ENCODE peak calls at places on chromosomes 7 and 10, in six cellular contexts. One of them, this sample, is unnamed.

GRCh38 chr7:78783179-78783962 is 670.1 kb downstream of the MAGI2 start:
- ATAC-seq in CD4-positive, alpha-beta T cell: no peak
- ATAC-seq in activated CD8-positive, alpha-beta T cell treated with anti-CD3 and anti-CD28 coated beads, Interleukin-2, amount 10 ng/mL, durations not matched to agents 7 days and 5 days: no peak
- ATAC-seq in effector memory CD8-positive, alpha-beta T cell: no peak
- ATAC-seq in HCT116: no peak
- ATAC-seq in esophagus mucosa: no peak
- ATAC-seq in this sample: no peak

GRCh38 chr10:21495002-21495685 is 30.3 kb downstream of the SKIDA1 start:
- ATAC-seq in effector memory CD8-positive, alpha-beta T cell: peak
- ATAC-seq in activated CD8-positive, alpha-beta T cell treated with anti-CD3 and anti-CD28 coated beads, Interleukin-2, amount 10 ng/mL, durations not matched to agents 7 days and 5 days: no peak
- ATAC-seq in esophagus mucosa: no peak
- ATAC-seq in CD4-positive, alpha-beta T cell: no peak
- ATAC-seq in HCT116: no peak
- ATAC-seq in this sample: no peak

GRCh38 chr7:114981323-114981722 is 59.4 kb downstream of the MDFIC start:
- ATAC-seq in activated CD8-positive, alpha-beta T cell treated with anti-CD3 and anti-CD28 coated beads, Interleukin-2, amount 10 ng/mL, durations not matched to agents 7 days and 5 days: no peak
- ATAC-seq in CD4-positive, alpha-beta T cell: no peak
- ATAC-seq in effector memory CD8-positive, alpha-beta T cell: peak
- ATAC-seq in HCT116: no peak
- ATAC-seq in esophagus mucosa: no peak
- ATAC-seq in this sample: no peak

GRCh38 chr7:149475121-149476045 is 14.5 kb upstream of the ZNF777 start:
- ATAC-seq in CD4-positive, alpha-beta T cell: no peak
- ATAC-seq in activated CD8-positive, alpha-beta T cell treated with anti-CD3 and anti-CD28 coated beads, Interleukin-2, amount 10 ng/mL, durations not matched to agents 7 days and 5 days: peak
- ATAC-seq in HCT116: no peak
- ATAC-seq in effector memory CD8-positive, alpha-beta T cell: peak
- ATAC-seq in esophagus mucosa: no peak
- ATAC-seq in this sample: no peak

GRCh38 chr10:132587175-132587574 is 49.6 kb downstream of the INPP5A start:
- ATAC-seq in effector memory CD8-positive, alpha-beta T cell: no peak
- ATAC-seq in activated CD8-positive, alpha-beta T cell treated with anti-CD3 and anti-CD28 coated beads, Interleukin-2, amount 10 ng/mL, durations not matched to agents 7 days and 5 days: no peak
- ATAC-seq in HCT116: no peak
- ATAC-seq in esophagus mucosa: no peak
- ATAC-seq in CD4-positive, alpha-beta T cell: no peak
- ATAC-seq in this sample: no peak

GRCh38 chr7:451255-452229 is 68.1 kb downstream of the PDGFA start:
- ATAC-seq in effector memory CD8-positive, alpha-beta T cell: no peak
- ATAC-seq in HCT116: peak
- ATAC-seq in esophagus mucosa: no peak
- ATAC-seq in CD4-positive, alpha-beta T cell: no peak
- ATAC-seq in activated CD8-positive, alpha-beta T cell treated with anti-CD3 and anti-CD28 coated beads, Interleukin-2, amount 10 ng/mL, durations not matched to agents 7 days and 5 days: no peak
- ATAC-seq in this sample: no peak

GRCh38 chr7:142795339-142795863 is 24.6 kb downstream of the PRSS2 start:
- ATAC-seq in effector memory CD8-positive, alpha-beta T cell: peak
- ATAC-seq in esophagus mucosa: peak
- ATAC-seq in CD4-positive, alpha-beta T cell: peak
- ATAC-seq in HCT116: no peak
- ATAC-seq in activated CD8-positive, alpha-beta T cell treated with anti-CD3 and anti-CD28 coated beads, Interleukin-2, amount 10 ng/mL, durations not matched to agents 7 days and 5 days: peak
- ATAC-seq in this sample: peak

GRCh38 chr10:73018632-73019031 is 64.0 kb upstream of the PLA2G12B start:
- ATAC-seq in esophagus mucosa: peak
- ATAC-seq in effector memory CD8-positive, alpha-beta T cell: no peak
- ATAC-seq in HCT116: no peak
- ATAC-seq in CD4-positive, alpha-beta T cell: no peak
- ATAC-seq in activated CD8-positive, alpha-beta T cell treated with anti-CD3 and anti-CD28 coated beads, Interleukin-2, amount 10 ng/mL, durations not matched to agents 7 days and 5 days: no peak
- ATAC-seq in this sample: no peak

GRCh38 chr10:86825366-86825765 is 68.9 kb downstream of the BMPR1A start:
- ATAC-seq in activated CD8-positive, alpha-beta T cell treated with anti-CD3 and anti-CD28 coated beads, Interleukin-2, amount 10 ng/mL, durations not matched to agents 7 days and 5 days: no peak
- ATAC-seq in CD4-positive, alpha-beta T cell: no peak
- ATAC-seq in esophagus mucosa: no peak
- ATAC-seq in HCT116: no peak
- ATAC-seq in effector memory CD8-positive, alpha-beta T cell: no peak
- ATAC-seq in this sample: no peak

GRCh38 chr10:124996854-124997215 is 54.9 kb downstream of the ZRANB1 start:
- ATAC-seq in esophagus mucosa: no peak
- ATAC-seq in HCT116: no peak
- ATAC-seq in effector memory CD8-positive, alpha-beta T cell: no peak
- ATAC-seq in activated CD8-positive, alpha-beta T cell treated with anti-CD3 and anti-CD28 coated beads, Interleukin-2, amount 10 ng/mL, durations not matched to agents 7 days and 5 days: no peak
- ATAC-seq in CD4-positive, alpha-beta T cell: no peak
- ATAC-seq in this sample: no peak

GRCh38 chr7:50531928-50532327 is 33.3 kb downstream of the DDC start:
- ATAC-seq in activated CD8-positive, alpha-beta T cell treated with anti-CD3 and anti-CD28 coated beads, Interleukin-2, amount 10 ng/mL, durations not matched to agents 7 days and 5 days: no peak
- ATAC-seq in esophagus mucosa: no peak
- ATAC-seq in effector memory CD8-positive, alpha-beta T cell: no peak
- ATAC-seq in HCT116: no peak
- ATAC-seq in CD4-positive, alpha-beta T cell: no peak
- ATAC-seq in this sample: no peak

GRCh38 chr7:40700653-40701475 is 566.1 kb downstream of the SUGCT start:
- ATAC-seq in activated CD8-positive, alpha-beta T cell treated with anti-CD3 and anti-CD28 coated beads, Interleukin-2, amount 10 ng/mL, durations not matched to agents 7 days and 5 days: peak
- ATAC-seq in esophagus mucosa: no peak
- ATAC-seq in CD4-positive, alpha-beta T cell: no peak
- ATAC-seq in HCT116: peak
- ATAC-seq in effector memory CD8-positive, alpha-beta T cell: no peak
- ATAC-seq in this sample: no peak

GRCh38 chr7:4835398-4836205 is 26.2 kb downstream of the PAPOLB start:
- ATAC-seq in HCT116: no peak
- ATAC-seq in esophagus mucosa: no peak
- ATAC-seq in CD4-positive, alpha-beta T cell: no peak
- ATAC-seq in activated CD8-positive, alpha-beta T cell treated with anti-CD3 and anti-CD28 coated beads, Interleukin-2, amount 10 ng/mL, durations not matched to agents 7 days and 5 days: no peak
- ATAC-seq in effector memory CD8-positive, alpha-beta T cell: no peak
- ATAC-seq in this sample: no peak

GRCh38 chr10:91694170-91694794 is 61.4 kb upstream of the PPP1R3C start:
- ATAC-seq in esophagus mucosa: peak
- ATAC-seq in effector memory CD8-positive, alpha-beta T cell: no peak
- ATAC-seq in CD4-positive, alpha-beta T cell: no peak
- ATAC-seq in activated CD8-positive, alpha-beta T cell treated with anti-CD3 and anti-CD28 coated beads, Interleukin-2, amount 10 ng/mL, durations not matched to agents 7 days and 5 days: no peak
- ATAC-seq in HCT116: peak
- ATAC-seq in this sample: no peak

GRCh38 chr7:81484266-81484665 is 285.6 kb downstream of the HGF start:
- ATAC-seq in esophagus mucosa: peak
- ATAC-seq in HCT116: peak
- ATAC-seq in activated CD8-positive, alpha-beta T cell treated with anti-CD3 and anti-CD28 coated beads, Interleukin-2, amount 10 ng/mL, durations not matched to agents 7 days and 5 days: no peak
- ATAC-seq in effector memory CD8-positive, alpha-beta T cell: no peak
- ATAC-seq in CD4-positive, alpha-beta T cell: no peak
- ATAC-seq in this sample: no peak

GRCh38 chr7:24378871-24379608 is 95.0 kb downstream of the NPY start:
- ATAC-seq in CD4-positive, alpha-beta T cell: no peak
- ATAC-seq in esophagus mucosa: no peak
- ATAC-seq in effector memory CD8-positive, alpha-beta T cell: no peak
- ATAC-seq in HCT116: peak
- ATAC-seq in activated CD8-positive, alpha-beta T cell treated with anti-CD3 and anti-CD28 coated beads, Interleukin-2, amount 10 ng/mL, durations not matched to agents 7 days and 5 days: no peak
- ATAC-seq in this sample: no peak

GRCh38 chr7:146002008-146002407 is 114.6 kb upstream of the CNTNAP2 start:
- ATAC-seq in HCT116: no peak
- ATAC-seq in effector memory CD8-positive, alpha-beta T cell: no peak
- ATAC-seq in CD4-positive, alpha-beta T cell: no peak
- ATAC-seq in esophagus mucosa: no peak
- ATAC-seq in activated CD8-positive, alpha-beta T cell treated with anti-CD3 and anti-CD28 coated beads, Interleukin-2, amount 10 ng/mL, durations not matched to agents 7 days and 5 days: no peak
- ATAC-seq in this sample: no peak

GRCh38 chr7:124152859-124153692 is 120.2 kb upstream of the TMEM229A start:
- ATAC-seq in effector memory CD8-positive, alpha-beta T cell: no peak
- ATAC-seq in CD4-positive, alpha-beta T cell: no peak
- ATAC-seq in activated CD8-positive, alpha-beta T cell treated with anti-CD3 and anti-CD28 coated beads, Interleukin-2, amount 10 ng/mL, durations not matched to agents 7 days and 5 days: no peak
- ATAC-seq in HCT116: peak
- ATAC-seq in esophagus mucosa: peak
- ATAC-seq in this sample: peak

GRCh38 chr10:133475821-133476640 is 22.3 kb downstream of the SCART1 start:
- ATAC-seq in esophagus mucosa: peak
- ATAC-seq in CD4-positive, alpha-beta T cell: peak
- ATAC-seq in HCT116: no peak
- ATAC-seq in activated CD8-positive, alpha-beta T cell treated with anti-CD3 and anti-CD28 coated beads, Interleukin-2, amount 10 ng/mL, durations not matched to agents 7 days and 5 days: peak
- ATAC-seq in effector memory CD8-positive, alpha-beta T cell: peak
- ATAC-seq in this sample: no peak

GRCh38 chr7:127057918-127058317 is 194.8 kb downstream of the GRM8 start:
- ATAC-seq in HCT116: no peak
- ATAC-seq in CD4-positive, alpha-beta T cell: no peak
- ATAC-seq in activated CD8-positive, alpha-beta T cell treated with anti-CD3 and anti-CD28 coated beads, Interleukin-2, amount 10 ng/mL, durations not matched to agents 7 days and 5 days: no peak
- ATAC-seq in effector memory CD8-positive, alpha-beta T cell: no peak
- ATAC-seq in esophagus mucosa: no peak
- ATAC-seq in this sample: no peak

GRCh38 chr7:14218338-14218737 is 228.9 kb upstream of the ETV1 start:
- ATAC-seq in esophagus mucosa: no peak
- ATAC-seq in HCT116: no peak
- ATAC-seq in effector memory CD8-positive, alpha-beta T cell: no peak
- ATAC-seq in activated CD8-positive, alpha-beta T cell treated with anti-CD3 and anti-CD28 coated beads, Interleukin-2, amount 10 ng/mL, durations not matched to agents 7 days and 5 days: no peak
- ATAC-seq in CD4-positive, alpha-beta T cell: no peak
- ATAC-seq in this sample: no peak